ENCODE peak calls at places on chromosomes 5 and 9, in six cellular contexts. P, Q, U, Y, L and V are unnamed samples.

GRCh38 chr5:141510160-141510559 is 21.3 kb downstream of the PCDHGC5 start:
- DNase-seq in Y (no peak), Q (no peak), L (no peak), U (no peak), P (no peak), V (no peak)

GRCh38 chr9:105967798-105968197 is 273.5 kb downstream of the TMEM38B start:
- DNase-seq in Q (no peak), L (no peak), U (no peak), Y (no peak), P (no peak), V (no peak)

GRCh38 chr9:4814913-4815312 is 22.2 kb downstream of the RCL1 start:
- DNase-seq in L (no peak), U (no peak), Y (no peak), Q (no peak), P (no peak), V (no peak)

GRCh38 chr5:107248065-107248695 is 422.6 kb downstream of the EFNA5 start:
- DNase-seq in Q (no peak), P (peak; percentile 70), L (peak; percentile 69), U (peak; percentile 53), Y (no peak), V (peak; percentile 20)

GRCh38 chr5:463952-464351 is 21.0 kb downstream of the EXOC3 start:
- DNase-seq in Q (peak; percentile 77), U (peak; percentile 67), L (no peak), Y (no peak), P (no peak), V (peak; percentile 16)

GRCh38 chr5:110054240-110054639 is 364.5 kb downstream of the MAN2A1 start:
- DNase-seq in Q (peak; percentile 8), P (no peak), U (peak; percentile 89), Y (peak; percentile 89), L (peak; percentile 20), V (no peak)

GRCh38 chr9:98075332-98075805 is 18.8 kb downstream of the NANS start:
- DNase-seq in P (no peak), L (no peak), Y (peak; percentile 71), U (peak; percentile 21), Q (no peak), V (peak; percentile 4)

GRCh38 chr5:33834334-33834733 is 57.5 kb downstream of the ADAMTS12 start:
- DNase-seq in Y (peak; percentile 81), P (no peak), L (no peak), U (no peak), Q (no peak), V (no peak)

GRCh38 chr9:113151696-113152630 is 1.2 kb downstream of the SLC31A2 start:
- DNase-seq in U (no peak), P (no peak), Q (no peak), Y (no peak), L (no peak), V (no peak)

GRCh38 chr9:119838210-119838609 is 469.0 kb upstream of the BRINP1 start:
- DNase-seq in Q (no peak), L (no peak), P (no peak), U (no peak), Y (no peak), V (no peak)

GRCh38 chr9:109010676-109011655 is 2.3 kb downstream of the CTNNAL1 start:
- DNase-seq in P (no peak), Y (peak; percentile 76), Q (no peak), U (peak; percentile 73), L (no peak), V (peak; percentile 39)

GRCh38 chr5:151427258-151427657 is 20.1 kb upstream of the SLC36A1 start:
- DNase-seq in Y (no peak), L (no peak), U (no peak), P (no peak), Q (no peak), V (no peak)

GRCh38 chr9:121349009-121349408 is 21.0 kb downstream of the STOM start:
- DNase-seq in Y (peak; percentile 36), Q (no peak), U (no peak), P (no peak), L (no peak), V (no peak)

GRCh38 chr9:111794837-111795556 is at the start of gene SHOC1:
- DNase-seq in L (no peak), Y (no peak), P (no peak), U (no peak), Q (no peak), V (no peak)

GRCh38 chr5:1312993-1313833 is 18.3 kb upstream of the TERT start:
- DNase-seq in P (no peak), Q (no peak), U (peak; percentile 75), Y (no peak), L (no peak), V (no peak)

GRCh38 chr5:65086234-65086886 is 317.6 kb downstream of the CWC27 start:
- DNase-seq in P (no peak), Y (no peak), Q (no peak), U (no peak), L (no peak), V (no peak)

GRCh38 chr5:21802869-21803490 is 1050.2 kb downstream of the CDH12 start:
- DNase-seq in Y (peak; percentile 14), U (no peak), P (no peak), L (peak; percentile 11), Q (no peak), V (no peak)

GRCh38 chr5:132438931-132439330 is 51.6 kb downstream of the IRF1 start:
- DNase-seq in P (no peak), Q (no peak), Y (no peak), U (no peak), L (no peak), V (no peak)

GRCh38 chr5:82359286-82359685 is 81.1 kb upstream of the RPS23 start:
- DNase-seq in L (no peak), Y (peak; percentile 76), P (no peak), U (no peak), Q (no peak), V (no peak)

GRCh38 chr9:34653610-34654072 is 1.7 kb downstream of the IL11RA start:
- DNase-seq in U (no peak), P (no peak), L (no peak), Q (no peak), Y (no peak), V (no peak)

GRCh38 chr5:177430146-177430951 is 3.9 kb downstream of the GRK6 start:
- DNase-seq in Y (no peak), Q (no peak), P (no peak), U (peak; percentile 7), L (no peak), V (no peak)

GRCh38 chr9:108894225-108894997 is 32.3 kb downstream of the ACTL7A start:
- DNase-seq in P (no peak), Q (no peak), U (no peak), L (no peak), Y (no peak), V (no peak)

GRCh38 chr5:179123109-179123426 is 62.9 kb downstream of the ZNF354C start:
- DNase-seq in P (no peak), L (no peak), U (no peak), Y (no peak), Q (no peak), V (no peak)

GRCh38 chr9:94706922-94707321 is 19.6 kb upstream of the AOPEP start:
- DNase-seq in L (no peak), Q (no peak), Y (no peak), P (no peak), U (no peak), V (no peak)

GRCh38 chr9:37438359-37438758 is 15.9 kb downstream of the GRHPR start:
- DNase-seq in L (no peak), Y (no peak), P (no peak), Q (no peak), U (no peak), V (no peak)

GRCh38 chr9:128190516-128191405 is 611 bp downstream of the CIZ1 start:
- DNase-seq in Y (no peak), U (no peak), P (no peak), Q (no peak), L (peak; percentile 23), V (no peak)

GRCh38 chr9:33297455-33297854 is 7.1 kb downstream of the NFX1 start:
- DNase-seq in Y (no peak), L (no peak), P (peak; percentile 38), U (peak; percentile 12), Q (no peak), V (no peak)

GRCh38 chr9:124145903-124146575 is 111.7 kb upstream of the NEK6 start:
- DNase-seq in Y (no peak), U (no peak), Q (no peak), L (no peak), P (no peak), V (no peak)

GRCh38 chr9:96394832-96395496 is 11.5 kb upstream of the SLC35D2 start:
- DNase-seq in Q (no peak), U (no peak), P (no peak), Y (no peak), L (no peak), V (no peak)

GRCh38 chr5:75536694-75537360 is 25.1 kb downstream of the POLK start:
- DNase-seq in Y (no peak), U (no peak), L (no peak), P (no peak), Q (no peak), V (no peak)

GRCh38 chr5:125342938-125343401 is 596.5 kb upstream of the ZNF608 start:
- DNase-seq in Y (peak; percentile 93), P (no peak), L (no peak), Q (no peak), U (no peak), V (no peak)

GRCh38 chr9:133604214-133604613 is 5.0 kb downstream of the FAM163B start:
- DNase-seq in Q (peak; percentile 15), U (peak; percentile 33), Y (no peak), P (no peak), L (no peak), V (no peak)

GRCh38 chr5:33824516-33825195 is 67.1 kb downstream of the ADAMTS12 start:
- DNase-seq in Y (peak; percentile 96), Q (no peak), L (no peak), U (no peak), P (no peak), V (no peak)

GRCh38 chr5:131536211-131536826 is 98.7 kb downstream of the RAPGEF6 start:
- DNase-seq in Y (peak; percentile 66), L (no peak), Q (no peak), U (peak; percentile 10), P (no peak), V (no peak)